ENCODE peak calls at places on chromosomes 12 and 14, in six cellular contexts. One of them, this sample, is unnamed.

GRCh38 chr14:57486767-57487379 is 6.8 kb downstream of the CCDC198 start:
- DNase-seq in endodermal cell: no peak
- DNase-seq in AG04450: peak
- DNase-seq in HCT116: peak
- DNase-seq in left ventricle myocardium inferior: no peak
- DNase-seq in WERI-Rb-1: peak
- DNase-seq in this sample: no peak

GRCh38 chr12:89571481-89572190 is 45.8 kb upstream of the POC1B start:
- DNase-seq in AG04450: no peak
- DNase-seq in endodermal cell: no peak
- DNase-seq in HCT116: no peak
- DNase-seq in WERI-Rb-1: no peak
- DNase-seq in left ventricle myocardium inferior: no peak
- DNase-seq in this sample: no peak

GRCh38 chr14:101948666-101949205 is 15.6 kb upstream of the DYNC1H1 start:
- DNase-seq in AG04450: no peak
- DNase-seq in endodermal cell: no peak
- DNase-seq in left ventricle myocardium inferior: no peak
- DNase-seq in WERI-Rb-1: no peak
- DNase-seq in HCT116: no peak
- DNase-seq in this sample: no peak

GRCh38 chr12:100959481-100959880 is 164.9 kb downstream of the ANO4 start:
- DNase-seq in AG04450: peak
- DNase-seq in WERI-Rb-1: no peak
- DNase-seq in left ventricle myocardium inferior: no peak
- DNase-seq in HCT116: peak
- DNase-seq in endodermal cell: no peak
- DNase-seq in this sample: no peak

GRCh38 chr14:35553808-35554207 is 19.8 kb downstream of the INSM2 start:
- DNase-seq in AG04450: no peak
- DNase-seq in HCT116: no peak
- DNase-seq in left ventricle myocardium inferior: no peak
- DNase-seq in endodermal cell: no peak
- DNase-seq in WERI-Rb-1: no peak
- DNase-seq in this sample: no peak

GRCh38 chr14:61188196-61188595 is 92.9 kb downstream of the TMEM30B start:
- DNase-seq in left ventricle myocardium inferior: peak
- DNase-seq in endodermal cell: peak
- DNase-seq in WERI-Rb-1: no peak
- DNase-seq in AG04450: no peak
- DNase-seq in HCT116: no peak
- DNase-seq in this sample: peak

GRCh38 chr14:71566276-71566675 is 366.0 kb upstream of the RGS6 start:
- DNase-seq in WERI-Rb-1: no peak
- DNase-seq in endodermal cell: no peak
- DNase-seq in AG04450: no peak
- DNase-seq in HCT116: no peak
- DNase-seq in left ventricle myocardium inferior: no peak
- DNase-seq in this sample: no peak

GRCh38 chr14:104278214-104278534 is 139.8 kb downstream of the KIF26A start:
- DNase-seq in left ventricle myocardium inferior: no peak
- DNase-seq in AG04450: no peak
- DNase-seq in WERI-Rb-1: no peak
- DNase-seq in endodermal cell: no peak
- DNase-seq in HCT116: no peak
- DNase-seq in this sample: no peak

GRCh38 chr14:64654931-64655330 is 49.3 kb upstream of the PLEKHG3 start:
- DNase-seq in WERI-Rb-1: no peak
- DNase-seq in HCT116: no peak
- DNase-seq in endodermal cell: no peak
- DNase-seq in AG04450: no peak
- DNase-seq in left ventricle myocardium inferior: no peak
- DNase-seq in this sample: peak

GRCh38 chr14:89507926-89508460 is 91.0 kb upstream of the FOXN3 start:
- DNase-seq in HCT116: peak
- DNase-seq in AG04450: no peak
- DNase-seq in left ventricle myocardium inferior: no peak
- DNase-seq in endodermal cell: no peak
- DNase-seq in WERI-Rb-1: no peak
- DNase-seq in this sample: no peak

GRCh38 chr12:12405882-12406281 is 49.0 kb downstream of the BORCS5 start:
- DNase-seq in HCT116: no peak
- DNase-seq in left ventricle myocardium inferior: peak
- DNase-seq in AG04450: no peak
- DNase-seq in endodermal cell: no peak
- DNase-seq in WERI-Rb-1: no peak
- DNase-seq in this sample: peak

GRCh38 chr12:92927055-92927435 is 2.0 kb downstream of the EEA1 start:
- DNase-seq in AG04450: no peak
- DNase-seq in endodermal cell: peak
- DNase-seq in WERI-Rb-1: no peak
- DNase-seq in HCT116: no peak
- DNase-seq in left ventricle myocardium inferior: no peak
- DNase-seq in this sample: no peak

GRCh38 chr12:113418213-113418879 is 3.8 kb upstream of the SDSL start:
- DNase-seq in left ventricle myocardium inferior: no peak
- DNase-seq in HCT116: no peak
- DNase-seq in WERI-Rb-1: peak
- DNase-seq in endodermal cell: peak
- DNase-seq in AG04450: no peak
- DNase-seq in this sample: peak

GRCh38 chr12:41336041-41336552 is 148.0 kb downstream of the PDZRN4 start:
- DNase-seq in WERI-Rb-1: no peak
- DNase-seq in HCT116: no peak
- DNase-seq in endodermal cell: no peak
- DNase-seq in AG04450: no peak
- DNase-seq in left ventricle myocardium inferior: no peak
- DNase-seq in this sample: no peak

GRCh38 chr12:13851828-13852227 is 129.6 kb downstream of the GRIN2B start:
- DNase-seq in AG04450: no peak
- DNase-seq in HCT116: no peak
- DNase-seq in endodermal cell: peak
- DNase-seq in WERI-Rb-1: no peak
- DNase-seq in left ventricle myocardium inferior: no peak
- DNase-seq in this sample: no peak

GRCh38 chr12:88300931-88301330 is 158.8 kb downstream of the TMTC3 start:
- DNase-seq in HCT116: no peak
- DNase-seq in left ventricle myocardium inferior: no peak
- DNase-seq in AG04450: no peak
- DNase-seq in WERI-Rb-1: no peak
- DNase-seq in endodermal cell: no peak
- DNase-seq in this sample: no peak

GRCh38 chr12:88299567-88300101 is 157.5 kb downstream of the TMTC3 start:
- DNase-seq in left ventricle myocardium inferior: no peak
- DNase-seq in endodermal cell: no peak
- DNase-seq in AG04450: peak
- DNase-seq in WERI-Rb-1: no peak
- DNase-seq in HCT116: peak
- DNase-seq in this sample: no peak

GRCh38 chr12:88298761-88299242 is 156.7 kb downstream of the TMTC3 start:
- DNase-seq in HCT116: peak
- DNase-seq in WERI-Rb-1: no peak
- DNase-seq in AG04450: no peak
- DNase-seq in left ventricle myocardium inferior: no peak
- DNase-seq in endodermal cell: no peak
- DNase-seq in this sample: no peak

GRCh38 chr12:88303335-88303734 is 161.2 kb downstream of the TMTC3 start:
- DNase-seq in left ventricle myocardium inferior: no peak
- DNase-seq in HCT116: no peak
- DNase-seq in endodermal cell: no peak
- DNase-seq in WERI-Rb-1: no peak
- DNase-seq in AG04450: no peak
- DNase-seq in this sample: no peak

DNA sequence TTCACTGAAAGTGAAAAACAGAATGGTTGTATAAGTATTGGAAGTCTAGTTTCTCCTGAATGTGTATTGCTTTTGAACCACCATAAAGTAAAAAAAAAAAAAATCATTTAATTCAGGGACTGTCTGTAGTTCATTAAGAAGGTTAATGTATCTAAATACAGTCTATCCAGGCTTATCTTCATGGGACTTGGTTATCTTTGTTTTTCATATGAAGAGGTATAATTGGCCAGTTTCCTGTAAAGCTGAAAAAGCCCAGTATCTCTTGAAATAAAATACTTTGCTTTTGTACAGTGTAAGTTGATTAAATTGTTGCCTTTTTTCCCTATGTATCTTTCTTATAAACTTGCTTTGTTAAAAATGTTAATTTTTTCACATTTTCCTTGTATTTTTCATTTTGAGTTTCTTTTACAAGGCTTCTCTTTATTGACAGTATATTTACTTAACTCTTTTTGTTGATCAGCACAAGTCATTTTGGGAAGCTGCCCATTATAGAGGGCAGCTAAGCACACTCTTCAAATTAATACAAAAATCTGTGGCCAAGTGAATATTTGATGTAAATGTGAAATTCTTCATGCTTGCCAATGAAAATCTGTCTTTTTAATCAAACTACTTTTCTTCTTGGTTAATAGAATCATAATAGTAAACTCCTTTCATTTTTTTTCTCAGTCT is 156.0 kb downstream of the TMTC3 start:
- DNase-seq in WERI-Rb-1: no peak
- DNase-seq in AG04450: no peak
- DNase-seq in endodermal cell: no peak
- DNase-seq in HCT116: no peak
- DNase-seq in left ventricle myocardium inferior: no peak
- DNase-seq in this sample: no peak
- H3K27ac ChIP-seq in WERI-Rb-1: no peak
- H3K27ac ChIP-seq in AG04450: no peak
- H3K27ac ChIP-seq in endodermal cell: no peak
- H3K27ac ChIP-seq in HCT116: no peak
- H3K27ac ChIP-seq in left ventricle myocardium inferior: no peak
- H3K27ac ChIP-seq in this sample: no peak

DNA sequence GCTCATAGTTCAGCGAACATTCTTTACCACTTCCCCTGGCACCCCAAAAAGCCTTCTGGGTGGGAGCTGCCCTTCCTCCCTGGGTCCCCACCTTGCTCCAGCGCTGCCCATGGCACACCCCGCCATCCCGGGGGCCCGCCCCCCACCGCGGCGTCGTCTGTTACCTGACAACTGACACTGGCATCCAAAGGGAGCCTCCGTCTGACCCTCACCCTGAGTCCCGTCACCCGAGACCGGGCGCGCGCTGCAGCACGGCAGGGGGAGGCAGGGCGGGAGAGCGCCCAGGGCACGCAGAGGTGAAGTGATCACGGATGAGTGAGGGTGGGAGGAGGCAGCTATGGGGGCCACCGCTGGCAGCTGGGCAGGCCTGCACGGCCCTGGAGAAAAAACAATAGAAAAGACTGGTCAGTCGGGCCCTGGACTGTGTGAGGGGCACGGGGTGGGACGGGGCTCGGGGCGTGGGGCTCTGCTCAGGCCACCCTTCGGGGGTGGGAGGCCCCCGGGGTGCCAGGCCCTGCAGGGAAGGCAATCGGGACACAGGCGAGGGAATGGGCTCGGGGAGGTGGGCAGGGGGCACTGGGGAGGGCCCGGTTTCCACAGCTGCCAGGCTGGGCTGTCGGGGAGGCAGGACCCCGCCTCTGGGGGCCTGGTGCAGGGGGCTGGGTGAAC is 40.7 kb downstream of the BCL11B start:
- DNase-seq in endodermal cell: peak
- DNase-seq in left ventricle myocardium inferior: no peak
- DNase-seq in HCT116: no peak
- DNase-seq in AG04450: no peak
- DNase-seq in WERI-Rb-1: no peak
- DNase-seq in this sample: peak
- H3K4me3 ChIP-seq in endodermal cell: peak
- H3K4me3 ChIP-seq in left ventricle myocardium inferior: no peak
- H3K4me3 ChIP-seq in HCT116: no peak
- H3K4me3 ChIP-seq in AG04450: no peak
- H3K4me3 ChIP-seq in WERI-Rb-1: no peak
- H3K4me3 ChIP-seq in this sample: no peak

DNA sequence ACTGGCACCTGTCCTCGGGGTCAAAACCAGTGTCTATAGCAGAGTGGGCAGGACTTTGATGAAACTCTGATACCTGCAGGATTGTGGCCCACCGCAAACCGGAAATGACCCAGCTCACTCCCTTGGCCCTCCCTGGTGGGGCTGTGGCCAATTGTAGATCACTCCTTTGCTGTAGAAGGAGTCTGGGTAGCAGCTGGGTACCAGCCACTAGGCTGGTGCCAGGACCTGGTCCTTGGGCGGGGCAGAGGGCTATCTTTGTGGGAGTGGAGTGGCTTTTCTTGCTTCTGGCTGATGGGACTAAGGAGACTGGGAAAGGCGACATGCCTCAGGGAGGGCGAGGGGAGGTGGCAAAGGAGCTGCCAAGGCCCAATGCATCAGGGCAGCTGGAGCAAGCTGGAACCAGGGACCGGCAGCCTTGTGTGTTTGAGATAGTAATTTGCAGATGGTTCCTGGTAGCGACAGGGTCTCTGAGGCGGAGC is 435 bp upstream of the TMEM63C start:
- DNase-seq in endodermal cell: no peak
- DNase-seq in AG04450: no peak
- DNase-seq in WERI-Rb-1: no peak
- DNase-seq in HCT116: no peak
- DNase-seq in left ventricle myocardium inferior: no peak
- DNase-seq in this sample: no peak
- H3K27ac ChIP-seq in endodermal cell: no peak
- H3K27ac ChIP-seq in AG04450: no peak
- H3K27ac ChIP-seq in WERI-Rb-1: no peak
- H3K27ac ChIP-seq in HCT116: peak
- H3K27ac ChIP-seq in left ventricle myocardium inferior: no peak
- H3K27ac ChIP-seq in this sample: no peak

DNA sequence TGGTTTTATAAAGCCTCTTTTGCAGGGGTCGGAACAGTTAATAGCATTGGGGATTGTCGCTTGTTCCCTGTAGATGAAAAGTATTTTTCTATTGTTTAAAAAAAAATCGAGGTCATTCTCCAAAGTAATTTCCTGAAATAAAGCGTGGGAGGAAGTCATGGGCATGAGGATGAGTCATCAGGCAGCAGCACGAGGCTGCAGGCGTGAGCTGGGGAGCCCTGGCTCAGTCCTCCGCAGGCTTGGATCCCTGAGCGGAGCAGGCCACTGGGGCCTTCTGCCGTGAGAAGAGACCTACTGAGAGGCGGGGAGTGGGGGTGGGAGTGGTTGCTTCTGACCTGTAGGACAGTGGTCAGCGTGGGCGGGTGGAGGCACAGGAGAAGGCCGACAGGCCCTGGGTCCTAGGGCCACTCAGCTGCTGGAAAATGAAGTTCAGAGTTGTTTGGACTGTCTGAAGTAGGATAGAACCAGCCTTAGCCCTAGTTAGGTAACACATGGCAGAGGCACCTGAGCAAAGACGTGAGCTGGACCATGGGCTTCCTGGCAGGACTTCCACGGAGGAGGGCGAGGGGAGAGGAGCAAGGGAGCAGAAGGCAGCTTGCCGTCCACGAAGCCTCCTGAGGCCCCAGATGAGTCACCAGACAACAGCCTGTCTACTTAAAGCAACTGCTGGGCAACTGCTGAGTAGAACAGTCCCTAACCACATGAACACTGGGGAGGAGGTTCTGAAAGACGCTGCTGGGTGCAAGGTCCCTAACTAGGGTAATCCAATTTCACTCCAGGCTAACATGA is 21.1 kb upstream of the LGALS3 start:
- DNase-seq in left ventricle myocardium inferior: peak
- DNase-seq in AG04450: peak
- DNase-seq in HCT116: peak
- DNase-seq in endodermal cell: peak
- DNase-seq in WERI-Rb-1: no peak
- DNase-seq in this sample: peak
- H3K4me3 ChIP-seq in left ventricle myocardium inferior: peak
- H3K4me3 ChIP-seq in AG04450: peak
- H3K4me3 ChIP-seq in HCT116: peak
- H3K4me3 ChIP-seq in endodermal cell: no peak
- H3K4me3 ChIP-seq in WERI-Rb-1: no peak
- H3K4me3 ChIP-seq in this sample: no peak

GRCh38 chr12:104250366-104251125 is 35.0 kb downstream of the TXNRD1 start:
- DNase-seq in endodermal cell: no peak
- DNase-seq in left ventricle myocardium inferior: no peak
- DNase-seq in HCT116: no peak
- DNase-seq in AG04450: no peak
- DNase-seq in WERI-Rb-1: no peak
- DNase-seq in this sample: no peak
- H3K27ac ChIP-seq in endodermal cell: no peak
- H3K27ac ChIP-seq in left ventricle myocardium inferior: no peak
- H3K27ac ChIP-seq in HCT116: no peak
- H3K27ac ChIP-seq in AG04450: no peak
- H3K27ac ChIP-seq in WERI-Rb-1: no peak
- H3K27ac ChIP-seq in this sample: no peak

This sample was measured in lower lobe of right lung.